ENCODE peak calls at places on chromosome 3, in six cellular contexts. N is Peyer's patch, U is astrocyte, T is tibial artery, Q is cardiac muscle cell, F is heart right ventricle. B is an unnamed sample.

GRCh38 chr3:105598047-105598796 is 231.5 kb downstream of the ALCAM start:
- DNase-seq in N (no peak), T (no peak), U (peak; percentile 98), Q (peak; percentile 94), F (no peak), B (no peak)

GRCh38 chr3:112334709-112335108 is 1.8 kb downstream of the CD200 start:
- DNase-seq in Q (peak; percentile 65), F (no peak), T (no peak), N (no peak), U (no peak), B (no peak)

GRCh38 chr3:13308406-13308805 is 111.7 kb downstream of the NUP210 start:
- DNase-seq in T (no peak), N (no peak), F (no peak), U (peak; percentile 14), Q (peak; percentile 38), B (peak; percentile 18)

GRCh38 chr3:196339493-196340254 is 1.5 kb upstream of the TM4SF19 start:
- DNase-seq in N (no peak), U (peak; percentile 64), F (no peak), Q (peak; percentile 56), T (no peak), B (no peak)

GRCh38 chr3:145939431-145939830 is 221.6 kb downstream of the PLOD2 start:
- DNase-seq in Q (no peak), T (no peak), F (no peak), N (no peak), U (no peak), B (no peak)

GRCh38 chr3:128313936-128314335 is 152.8 kb downstream of the DNAJB8 start:
- DNase-seq in T (no peak), Q (no peak), F (no peak), N (no peak), U (no peak), B (no peak)

GRCh38 chr3:187870360-187871203 is 125.3 kb upstream of the BCL6 start:
- DNase-seq in F (no peak), T (no peak), Q (no peak), U (no peak), N (no peak), B (no peak)

GRCh38 chr3:183435701-183436100 is 7.3 kb upstream of the MCF2L2 start:
- DNase-seq in N (no peak), F (no peak), Q (no peak), U (no peak), T (no peak), B (no peak)

GRCh38 chr3:198108756-198109155 is 148.7 kb downstream of the LMLN start:
- DNase-seq in U (no peak), Q (no peak), N (no peak), T (no peak), F (no peak), B (no peak)

GRCh38 chr3:17021614-17022013 is 136.9 kb downstream of the PLCL2 start:
- DNase-seq in U (no peak), T (no peak), F (no peak), N (no peak), Q (no peak), B (no peak)
- H3K27ac ChIP-seq in U (no peak overlapping the region), T (no peak overlapping the region), F (no peak overlapping the region), N (no peak overlapping the region), Q (no peak overlapping the region), B (no peak overlapping the region)

GRCh38 chr3:153215971-153216370 is 53.9 kb downstream of the RAP2B start:
- DNase-seq in Q (peak; percentile 50), T (no peak), F (no peak), N (no peak), U (no peak), B (no peak)

GRCh38 chr3:153210660-153211059 is 48.6 kb downstream of the RAP2B start:
- DNase-seq in T (no peak), U (no peak), Q (peak; percentile 24), N (no peak), F (no peak), B (no peak)

GRCh38 chr3:153209596-153209995 is 47.6 kb downstream of the RAP2B start:
- DNase-seq in F (peak; percentile 8), Q (peak; percentile 32), T (no peak), N (no peak), U (peak; percentile 42), B (no peak)

GRCh38 chr3:153215497-153215896 is 53.5 kb downstream of the RAP2B start:
- DNase-seq in N (no peak), F (no peak), T (no peak), Q (no peak), U (no peak), B (no peak)

DNA sequence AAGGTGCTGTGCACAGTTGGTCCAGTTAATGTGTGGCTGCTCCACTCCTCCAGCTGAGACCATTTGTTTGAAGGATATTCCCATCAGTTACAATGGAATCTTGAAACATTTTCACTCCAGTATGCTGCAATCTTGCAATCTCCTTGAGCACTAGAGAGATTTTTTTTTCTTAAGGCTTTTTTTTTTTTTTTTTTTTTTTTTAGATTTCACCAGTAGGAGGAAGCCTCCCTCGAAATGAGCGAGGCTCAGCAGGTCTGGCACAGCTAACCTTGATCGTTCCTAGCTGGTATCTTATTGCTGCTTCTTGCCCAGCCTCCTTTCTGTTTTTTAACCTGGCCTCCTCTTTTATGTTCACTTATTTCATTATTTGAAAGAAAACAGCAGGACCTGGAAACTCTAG is 48.1 kb downstream of the RAP2B start:
- DNase-seq in F (no peak), U (no peak), T (no peak), Q (peak; percentile 40), N (no peak), B (no peak)
- TF ChIP-seq CTCF in F (peak; percentile 6), U (no peak), T (no peak), Q (peak; percentile 11), N (no peak), B (no peak)

GRCh38 chr3:78847203-78847602 is 920.6 kb downstream of the ROBO1 start:
- DNase-seq in N (no peak), F (no peak), T (no peak), Q (no peak), U (no peak), B (no peak)
- H3K27ac ChIP-seq in N (no peak overlapping the region), F (no peak overlapping the region), T (no peak overlapping the region), Q (no peak overlapping the region), U (peak overlapping the region; percentile 26), B (no peak overlapping the region)

GRCh38 chr3:120420855-120421570 is 29.8 kb downstream of the FSTL1 start:
- DNase-seq in F (peak; percentile 50), N (no peak), U (peak; percentile 72), Q (peak; percentile 67), T (peak; percentile 76), B (no peak)
- TF ChIP-seq CTCF in F (no peak), N (no peak), U (peak; percentile 29), Q (peak; percentile 32), T (peak; percentile 47), B (no peak)

GRCh38 chr3:79985866-79986265 is 218.1 kb upstream of the ROBO1 start:
- DNase-seq in T (no peak), N (no peak), U (no peak), F (no peak), Q (no peak), B (no peak)
- H3K27ac ChIP-seq in T (no peak overlapping the region), N (no peak overlapping the region), U (no peak overlapping the region), F (no peak overlapping the region), Q (no peak overlapping the region), B (no peak overlapping the region)